ENCODE peak calls at places on chromosome 19, in ten cellular contexts. W is activated CD4-positive, alpha-beta T cell treated with anti-CD3 and anti-CD28 coated beads, Interleukin-2, amount 50 U/mL, for 1 hour; D is lower leg skin; F is NCI-H69; H is hypothalamus; L is activated CD4-positive, alpha-beta memory T cell treated with anti-CD3 and anti-CD28 coated beads for 36 hours; B is HFF-Myc; T is kidney glomerular epithelial cell; K is NCI-H345; Y is AG08395. R is an unnamed sample.
A peak's percentile ranks its signal among the peaks of the same experiment; 100 is the strongest.

GRCh38 chr19:1592023-1592754 is 476 bp downstream of the MBD3 start:
- DNase-seq in W (peak; percentile 79), D (peak; percentile 69), F (peak; percentile 95), H (peak; percentile 81), L (peak; percentile 88), B (peak; percentile 55), T (peak; percentile 67), K (peak; percentile 90), Y (peak; percentile 98), R (peak; percentile 92)

GRCh38 chr19:40542197-40542859 is 34.3 kb upstream of the SHKBP1 start:
- DNase-seq in W (no peak), D (no peak), F (peak; percentile 93), H (peak; percentile 23), L (no peak), B (peak; percentile 49), T (no peak), K (no peak), Y (peak; percentile 38), R (peak; percentile 85)

GRCh38 chr19:42271045-42271419 is 2.0 kb downstream of the CIC start:
- DNase-seq in W (no peak), D (no peak), F (no peak), H (no peak), L (no peak), B (no peak), T (no peak), K (no peak), Y (no peak), R (no peak)

GRCh38 chr19:4547303-4548237 is 7.7 kb upstream of the LRG1 start:
- DNase-seq in W (no peak), D (no peak), F (peak; percentile 64), H (no peak), L (peak; percentile 33), B (no peak), T (no peak), K (no peak), Y (no peak), R (no peak)

GRCh38 chr19:55099557-55100506 is 17.6 kb downstream of the PPP1R12C start:
- DNase-seq in W (no peak), D (no peak), F (no peak), H (no peak), L (no peak), B (no peak), T (no peak), K (no peak), Y (no peak), R (peak; percentile 31)

GRCh38 chr19:40091205-40092129 is 724 bp upstream of the ZNF780A start:
- DNase-seq in W (no peak), D (no peak), F (peak; percentile 26), H (no peak), L (no peak), B (no peak), T (no peak), K (no peak), Y (peak; percentile 4), R (no peak)

GRCh38 chr19:31512403-31512970 is 163.3 kb upstream of the TSHZ3 start:
- DNase-seq in W (no peak), D (no peak), F (no peak), H (no peak), L (no peak), B (no peak), T (no peak), K (no peak), Y (no peak), R (no peak)

GRCh38 chr19:660793-661426 is 2.1 kb downstream of the RNF126 start:
- DNase-seq in W (no peak), D (no peak), F (no peak), H (no peak), L (no peak), B (no peak), T (peak; percentile 55), K (no peak), Y (no peak), R (peak; percentile 40)

GRCh38 chr19:13195678-13196077 is 45.5 kb downstream of the IER2 start:
- DNase-seq in W (peak; percentile 59), D (no peak), F (peak; percentile 35), H (no peak), L (peak; percentile 78), B (no peak), T (no peak), K (no peak), Y (no peak), R (no peak)

GRCh38 chr19:23817519-23817918 is 58.8 kb upstream of the ZNF681 start:
- DNase-seq in W (peak; percentile 33), D (no peak), F (peak; percentile 51), H (peak; percentile 1), L (peak; percentile 62), B (no peak), T (no peak), K (no peak), Y (no peak), R (peak; percentile 6)

GRCh38 chr19:45517641-45518468 is 10.6 kb downstream of the VASP start:
- DNase-seq in W (no peak), D (no peak), F (no peak), H (no peak), L (no peak), B (no peak), T (no peak), K (no peak), Y (no peak), R (no peak)

GRCh38 chr19:46372901-46373572 is 26.1 kb downstream of the PPP5C start:
- DNase-seq in W (no peak), D (no peak), F (peak; percentile 82), H (no peak), L (no peak), B (no peak), T (no peak), K (peak; percentile 84), Y (peak; percentile 63), R (no peak)

GRCh38 chr19:4015705-4016402 is 8.3 kb downstream of the PIAS4 start:
- DNase-seq in W (no peak), D (no peak), F (no peak), H (no peak), L (no peak), B (no peak), T (no peak), K (no peak), Y (no peak), R (no peak)

GRCh38 chr19:36136975-36137686 is 2.7 kb upstream of the CAPNS1 start:
- DNase-seq in W (no peak), D (peak; percentile 77), F (peak; percentile 75), H (no peak), L (no peak), B (no peak), T (peak; percentile 68), K (peak; percentile 82), Y (peak; percentile 81), R (peak; percentile 91)

GRCh38 chr19:58097783-58098681 is at the start of gene ZSCAN18:
- DNase-seq in W (peak; percentile 98), D (peak; percentile 92), F (peak; percentile 94), H (peak; percentile 97), L (peak; percentile 96), B (peak; percentile 40), T (peak; percentile 93), K (peak; percentile 96), Y (peak; percentile 100), R (peak; percentile 98)

GRCh38 chr19:10096615-10096963 is 5.9 kb downstream of the ANGPTL6 start:
- DNase-seq in W (no peak), D (no peak), F (no peak), H (no peak), L (no peak), B (no peak), T (no peak), K (no peak), Y (no peak), R (no peak)

GRCh38 chr19:58483776-58484175 is 7.6 kb downstream of the ZNF446 start:
- DNase-seq in W (no peak), D (no peak), F (peak; percentile 30), H (no peak), L (no peak), B (no peak), T (no peak), K (no peak), Y (no peak), R (no peak)

GRCh38 chr19:4589579-4590410 is 30.3 kb upstream of the SEMA6B start:
- DNase-seq in W (no peak), D (no peak), F (no peak), H (no peak), L (peak; percentile 46), B (no peak), T (no peak), K (no peak), Y (no peak), R (peak; percentile 59)

GRCh38 chr19:797528-798414 is 519 bp downstream of the PTBP1 start:
- DNase-seq in W (peak; percentile 80), D (peak; percentile 79), F (peak; percentile 98), H (peak; percentile 78), L (peak; percentile 92), B (peak; percentile 35), T (peak; percentile 37), K (peak; percentile 93), Y (peak; percentile 98), R (peak; percentile 88)

GRCh38 chr19:4369109-4369887 is 25.9 kb downstream of the MPND start:
- DNase-seq in W (peak; percentile 52), D (no peak), F (no peak), H (no peak), L (peak; percentile 90), B (no peak), T (peak; percentile 75), K (no peak), Y (peak; percentile 28), R (peak; percentile 27)

GRCh38 chr19:15180451-15181390 is 20.1 kb downstream of the NOTCH3 start:
- DNase-seq in W (no peak), D (no peak), F (peak; percentile 71), H (no peak), L (no peak), B (no peak), T (peak; percentile 16), K (peak; percentile 75), Y (no peak), R (no peak)

GRCh38 chr19:1318678-1319471 is 33.2 kb downstream of the EFNA2 start:
- DNase-seq in W (no peak), D (no peak), F (peak; percentile 25), H (no peak), L (no peak), B (no peak), T (no peak), K (no peak), Y (no peak), R (no peak)

GRCh38 chr19:45508931-45509691 is 1.8 kb downstream of the VASP start:
- DNase-seq in W (no peak), D (peak; percentile 60), F (peak; percentile 71), H (no peak), L (peak; percentile 73), B (no peak), T (peak; percentile 31), K (no peak), Y (peak; percentile 82), R (peak; percentile 77)

GRCh38 chr19:47158879-47159509 is 28.4 kb downstream of the SAE1 start:
- DNase-seq in W (peak; percentile 41), D (no peak), F (no peak), H (no peak), L (peak; percentile 62), B (no peak), T (peak; percentile 90), K (no peak), Y (no peak), R (peak; percentile 24)

GRCh38 chr19:18488403-18488723 is 33.5 kb downstream of the ELL start:
- DNase-seq in W (no peak), D (no peak), F (no peak), H (no peak), L (no peak), B (no peak), T (no peak), K (no peak), Y (peak; percentile 71), R (peak; percentile 65)

GRCh38 chr19:23311551-23311950 is 61.4 kb upstream of the ZNF724 start:
- DNase-seq in W (no peak), D (no peak), F (no peak), H (no peak), L (no peak), B (no peak), T (no peak), K (no peak), Y (no peak), R (no peak)

GRCh38 chr19:5397804-5398692 is 57.2 kb upstream of the ZNRF4 start:
- DNase-seq in W (no peak), D (no peak), F (peak; percentile 16), H (peak; percentile 7), L (no peak), B (no peak), T (no peak), K (no peak), Y (no peak), R (peak; percentile 10)

GRCh38 chr19:41871573-41872383 is 5.3 kb upstream of the CD79A start:
- DNase-seq in W (peak; percentile 42), D (no peak), F (no peak), H (no peak), L (peak; percentile 90), B (no peak), T (no peak), K (no peak), Y (no peak), R (no peak)

R was measured in myocyte.